ENCODE peak calls at places on chromosomes 16 and 17, in four cellular contexts. X, L, C and R are unnamed samples.

GRCh38 chr17:80108321-80108971 is 7.1 kb downstream of the GAA start:
- DNase-seq in X (no peak), L (no peak), C (no peak), R (no peak)

GRCh38 chr17:73288534-73289302 is 23.1 kb downstream of the CDC42EP4 start:
- DNase-seq in X (peak; percentile 33), L (peak; percentile 80), C (no peak), R (no peak)

GRCh38 chr17:17304521-17304985 is 1.4 kb downstream of the NT5M start:
- DNase-seq in X (no peak), L (no peak), C (no peak), R (no peak)

GRCh38 chr16:54286330-54287017 is at the start of gene IRX3:
- DNase-seq in X (peak; percentile 19), L (no peak), C (no peak), R (no peak)

GRCh38 chr17:78671607-78672404 is 94.6 kb upstream of the DNAH17 start:
- DNase-seq in X (no peak), L (no peak), C (no peak), R (no peak)

GRCh38 chr16:51621610-51622009 is 470.5 kb upstream of the SALL1 start:
- DNase-seq in X (no peak), L (no peak), C (no peak), R (no peak)

GRCh38 chr16:68070811-68071546 is 14.2 kb upstream of the NFATC3 start:
- DNase-seq in X (no peak), L (no peak), C (no peak), R (no peak)

GRCh38 chr16:49179714-49180330 is 101.8 kb downstream of the CBLN1 start:
- DNase-seq in X (peak; percentile 49), L (peak; percentile 75), C (no peak), R (no peak)

GRCh38 chr17:77636835-77637806 is 321.4 kb upstream of the TNRC6C start:
- DNase-seq in X (no peak), L (no peak), C (no peak), R (no peak)

GRCh38 chr17:17044846-17045561 is 2.7 kb downstream of the MPRIP start:
- DNase-seq in X (peak; percentile 79), L (no peak), C (no peak), R (peak; percentile 55)

GRCh38 chr16:27806388-27806787 is 256.4 kb downstream of the KATNIP start:
- DNase-seq in X (no peak), L (no peak), C (no peak), R (no peak)

GRCh38 chr17:81030726-81031570 is 4.0 kb upstream of the BAIAP2 start:
- DNase-seq in X (no peak), L (peak; percentile 77), C (no peak), R (no peak)

GRCh38 chr17:58487589-58488427 is at the start of gene HSF5:
- DNase-seq in X (no peak), L (peak; percentile 46), C (no peak), R (no peak)

GRCh38 chr16:17467923-17468540 is 2.7 kb downstream of the XYLT1 start:
- DNase-seq in X (no peak), L (peak; percentile 80), C (no peak), R (peak; percentile 60)

GRCh38 chr16:17846030-17846429 is 375.3 kb upstream of the XYLT1 start:
- DNase-seq in X (no peak), L (no peak), C (no peak), R (no peak)

GRCh38 chr16:19338335-19338734 is 52.8 kb downstream of the CLEC19A start:
- DNase-seq in X (no peak), L (no peak), C (no peak), R (no peak)

GRCh38 chr17:72826602-72827001 is 265.9 kb downstream of the SLC39A11 start:
- DNase-seq in X (peak; percentile 63), L (no peak), C (no peak), R (no peak)

GRCh38 chr16:2008631-2009301 is 855 bp downstream of the ZNF598 start:
- DNase-seq in X (peak; percentile 22), L (peak; percentile 58), C (no peak), R (no peak)

GRCh38 chr17:66737524-66737923 is 97.4 kb upstream of the CACNG5 start:
- DNase-seq in X (no peak), L (no peak), C (no peak), R (no peak)

GRCh38 chr17:1109606-1110523 is 69.9 kb downstream of the ABR start:
- DNase-seq in X (peak; percentile 60), L (peak; percentile 90), C (no peak), R (no peak)

GRCh38 chr16:51550785-51551184 is 399.7 kb upstream of the SALL1 start:
- DNase-seq in X (no peak), L (no peak), C (no peak), R (no peak)

GRCh38 chr16:84950906-84951305 is 60.4 kb downstream of the ZDHHC7 start:
- DNase-seq in X (peak; percentile 42), L (no peak), C (no peak), R (no peak)

GRCh38 chr16:66658143-66658859 is 38.2 kb downstream of the CMTM4 start:
- DNase-seq in X (no peak), L (no peak), C (no peak), R (no peak)
- TF ChIP-seq CTCF in X (peak; percentile 27), L (no peak), C (no peak), R (no peak)

GRCh38 chr17:31094600-31095238 is at the start of gene NF1:
- DNase-seq in X (peak; percentile 87), L (peak; percentile 96), C (peak; percentile 87), R (peak; percentile 87)
- TF ChIP-seq CTCF in X (no peak), L (no peak), C (no peak), R (no peak)

GRCh38 chr16:81095953-81096714 is at the start of gene GCSH:
- DNase-seq in X (peak; percentile 93), L (peak; percentile 99), C (peak; percentile 97), R (peak; percentile 48)
- TF ChIP-seq CTCF in X (no peak), L (no peak), C (no peak), R (no peak)

DNA sequence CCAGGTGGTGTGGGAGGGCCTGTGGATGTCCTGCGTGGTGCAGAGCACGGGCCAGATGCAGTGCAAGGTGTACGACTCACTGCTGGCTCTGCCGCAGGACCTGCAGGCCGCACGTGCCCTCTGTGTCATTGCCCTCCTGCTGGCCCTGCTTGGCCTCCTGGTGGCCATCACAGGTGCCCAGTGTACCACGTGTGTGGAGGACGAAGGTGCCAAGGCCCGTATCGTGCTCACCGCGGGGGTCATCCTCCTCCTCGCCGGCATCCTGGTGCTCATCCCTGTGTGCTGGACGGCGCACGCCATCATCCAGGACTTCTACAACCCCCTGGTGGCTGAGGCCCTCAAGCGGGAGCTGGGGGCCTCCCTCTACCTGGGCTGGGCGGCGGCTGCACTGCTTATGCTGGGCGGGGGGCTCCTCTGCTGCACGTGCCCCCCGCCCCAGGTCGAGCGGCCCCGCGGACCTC is 798 bp downstream of the CLDN9 start:
- DNase-seq in X (peak; percentile 40), L (no peak), C (no peak), R (no peak)
- TF ChIP-seq CTCF in X (no peak), L (no peak), C (no peak), R (no peak)

GRCh38 chr17:19377602-19378415 is 489 bp upstream of the MAPK7 start:
- DNase-seq in X (peak; percentile 99), L (peak; percentile 99), C (peak; percentile 95), R (peak; percentile 99)
- TF ChIP-seq CTCF in X (no peak), L (peak; percentile 25), C (peak; percentile 10), R (no peak)

GRCh38 chr17:41782142-41782541 is 4.4 kb downstream of the JUP start:
- DNase-seq in X (no peak), L (no peak), C (no peak), R (no peak)
- TF ChIP-seq CTCF in X (no peak), L (no peak), C (no peak), R (no peak)

GRCh38 chr16:14487579-14487978 is 142.5 kb downstream of the PARN start:
- DNase-seq in X (no peak), L (no peak), C (no peak), R (no peak)

GRCh38 chr16:14486520-14487303 is 143.3 kb downstream of the PARN start:
- DNase-seq in X (peak; percentile 92), L (peak; percentile 63), C (peak; percentile 46), R (peak; percentile 56)

GRCh38 chr16:14490281-14490680 is 139.8 kb downstream of the PARN start:
- DNase-seq in X (no peak), L (no peak), C (no peak), R (no peak)

GRCh38 chr16:14491831-14492529 is 138.1 kb downstream of the PARN start:
- DNase-seq in X (no peak), L (no peak), C (no peak), R (no peak)

DNA sequence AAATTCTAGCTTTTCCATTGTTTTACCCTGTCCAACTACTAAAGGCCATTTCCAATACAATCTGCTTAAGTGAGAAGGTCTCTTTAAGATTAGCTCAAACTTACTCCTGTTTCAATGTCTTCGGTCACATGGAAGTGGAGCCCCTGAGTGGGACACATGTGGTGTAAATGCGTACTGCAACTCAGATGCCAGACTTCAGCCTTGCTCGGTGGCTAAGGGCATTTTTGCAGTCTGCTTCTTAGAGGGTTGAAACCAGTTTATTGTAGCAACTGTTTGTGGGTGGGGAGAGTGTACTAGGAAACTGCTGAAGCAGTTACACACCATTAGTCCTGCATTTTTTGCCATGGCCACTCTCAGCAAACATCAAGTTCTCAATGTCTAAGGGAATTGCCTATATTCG is 140.6 kb downstream of the PARN start:
- DNase-seq in X (peak; percentile 34), L (no peak), C (no peak), R (no peak)
- TF ChIP-seq CTCF in X (peak; percentile 30), L (no peak), C (peak; percentile 12), R (no peak)